ENCODE peak calls at places on chromosomes 13 and 19, in ten cellular contexts. F is cortex of kidney; A is activated CD8-positive, alpha-beta memory T cell treated with anti-CD3 and anti-CD28 coated beads, Interleukin-2, amount 50 U/mL, for 4 hours; T is ELF-1; Q is amniotic stem cell; D is iPS-NIHi11; H is dorsolateral prefrontal cortex; Y is T47D; E is substantia nigra; C is activated naive CD4-positive, alpha-beta T cell treated with anti-CD3 and anti-CD28 coated beads for 36 hours. Z is an unnamed sample.
A peak's percentile ranks its signal among the peaks of the same experiment; 100 is the strongest.

GRCh38 chr19:28482221-28482620 is 730.7 kb downstream of the UQCRFS1 start:
- DNase-seq in F (no peak), A (no peak), T (peak; percentile 64), Q (no peak), D (peak; percentile 46), H (no peak), Y (no peak), E (no peak), C (no peak), Z (no peak)

GRCh38 chr19:3057275-3057714 is 5.0 kb downstream of the TLE5 start:
- DNase-seq in F (no peak), A (no peak), T (peak; percentile 53), Q (no peak), D (peak; percentile 70), H (peak; percentile 38), Y (peak; percentile 88), E (peak; percentile 32), C (no peak), Z (no peak)

GRCh38 chr13:39811051-39811450 is 155.6 kb downstream of the COG6 start:
- DNase-seq in F (no peak), A (no peak), T (no peak), Q (no peak), D (no peak), H (no peak), Y (no peak), E (no peak), C (no peak), Z (no peak)

GRCh38 chr19:22530042-22530441 is 104.1 kb upstream of the ZNF492 start:
- DNase-seq in F (no peak), A (no peak), T (no peak), Q (no peak), D (no peak), H (no peak), Y (no peak), E (no peak), C (no peak), Z (no peak)

GRCh38 chr19:10624585-10624984 is 768 bp upstream of the SLC44A2 start:
- DNase-seq in F (no peak), A (no peak), T (no peak), Q (no peak), D (no peak), H (no peak), Y (no peak), E (no peak), C (no peak), Z (no peak)

GRCh38 chr13:37385248-37385647 is 213.3 kb downstream of the POSTN start:
- DNase-seq in F (no peak), A (no peak), T (peak; percentile 57), Q (no peak), D (no peak), H (no peak), Y (no peak), E (no peak), C (no peak), Z (no peak)

GRCh38 chr19:16232127-16232526 is 34.4 kb downstream of the AP1M1 start:
- DNase-seq in F (no peak), A (no peak), T (no peak), Q (no peak), D (no peak), H (no peak), Y (no peak), E (no peak), C (no peak), Z (no peak)

GRCh38 chr19:48784527-48784926 is 26.3 kb downstream of the BCAT2 start:
- DNase-seq in F (no peak), A (no peak), T (no peak), Q (no peak), D (no peak), H (no peak), Y (no peak), E (no peak), C (no peak), Z (no peak)

GRCh38 chr13:50589651-50590054 is 253.8 kb downstream of the DLEU7 start:
- DNase-seq in F (no peak), A (no peak), T (no peak), Q (peak; percentile 70), D (no peak), H (no peak), Y (no peak), E (no peak), C (no peak), Z (no peak)

GRCh38 chr19:46069841-46070341 is 29.1 kb upstream of the IGFL4 start:
- DNase-seq in F (no peak), A (no peak), T (no peak), Q (peak; percentile 80), D (no peak), H (no peak), Y (no peak), E (no peak), C (no peak), Z (peak; percentile 56)

GRCh38 chr19:2114821-2115220 is 18.1 kb downstream of the IZUMO4 start:
- DNase-seq in F (no peak), A (no peak), T (no peak), Q (no peak), D (no peak), H (no peak), Y (no peak), E (no peak), C (no peak), Z (no peak)

GRCh38 chr19:40594657-40595077 is 6.5 kb upstream of the LTBP4 start:
- DNase-seq in F (no peak), A (no peak), T (no peak), Q (no peak), D (peak; percentile 20), H (no peak), Y (no peak), E (no peak), C (no peak), Z (no peak)

GRCh38 chr19:43700368-43701015 is 15.4 kb upstream of the IRGC start:
- DNase-seq in F (no peak), A (no peak), T (peak; percentile 83), Q (peak; percentile 49), D (no peak), H (no peak), Y (no peak), E (peak; percentile 41), C (peak; percentile 42), Z (no peak)

GRCh38 chr19:7419153-7419552 is 69.7 kb downstream of the PEX11G start:
- DNase-seq in F (no peak), A (no peak), T (no peak), Q (no peak), D (no peak), H (no peak), Y (no peak), E (no peak), C (no peak), Z (no peak)

GRCh38 chr13:77883328-77883727 is 35.3 kb downstream of the EDNRB start:
- DNase-seq in F (no peak), A (no peak), T (no peak), Q (no peak), D (no peak), H (no peak), Y (no peak), E (no peak), C (no peak), Z (no peak)

GRCh38 chr13:74629985-74630384 is 495.8 kb upstream of the KLF12 start:
- DNase-seq in F (no peak), A (no peak), T (no peak), Q (no peak), D (no peak), H (no peak), Y (no peak), E (no peak), C (no peak), Z (no peak)

GRCh38 chr19:39852882-39853281 is 6.7 kb upstream of the FBL start:
- DNase-seq in F (no peak), A (no peak), T (no peak), Q (no peak), D (no peak), H (no peak), Y (no peak), E (no peak), C (no peak), Z (no peak)

GRCh38 chr19:33788676-33789075 is 8.0 kb upstream of the KCTD15 start:
- DNase-seq in F (no peak), A (no peak), T (no peak), Q (no peak), D (no peak), H (no peak), Y (no peak), E (no peak), C (no peak), Z (no peak)

GRCh38 chr19:32599736-32600157 is 18.8 kb downstream of the PDCD5 start:
- DNase-seq in F (no peak), A (peak; percentile 41), T (peak; percentile 32), Q (peak; percentile 9), D (peak; percentile 66), H (no peak), Y (peak; percentile 46), E (no peak), C (peak; percentile 62), Z (peak; percentile 27)

GRCh38 chr13:100550433-100550832 is 38.2 kb downstream of the GGACT start:
- DNase-seq in F (no peak), A (no peak), T (peak; percentile 32), Q (peak; percentile 9), D (peak; percentile 24), H (no peak), Y (no peak), E (no peak), C (no peak), Z (peak; percentile 72)

GRCh38 chr13:110618167-110618566 is 2.8 kb downstream of the NAXD start:
- DNase-seq in F (no peak), A (no peak), T (no peak), Q (no peak), D (no peak), H (no peak), Y (no peak), E (no peak), C (no peak), Z (no peak)

GRCh38 chr19:45576682-45577081 is 7.9 kb downstream of the OPA3 start:
- DNase-seq in F (no peak), A (no peak), T (no peak), Q (no peak), D (no peak), H (no peak), Y (no peak), E (no peak), C (no peak), Z (no peak)

GRCh38 chr13:32381539-32381938 is 46.4 kb downstream of the N4BP2L1 start:
- DNase-seq in F (no peak), A (no peak), T (peak; percentile 47), Q (no peak), D (peak; percentile 44), H (no peak), Y (no peak), E (no peak), C (peak; percentile 10), Z (no peak)

Z was measured in foreskin melanocyte.